ENCODE peak calls at places on chromosomes 13 and 19, in five cellular contexts. I is epithelial cell of esophagus, N is AG04449, T is fibroblast of lung, C is tibial nerve. J is an unnamed sample.

GRCh38 chr19:31350033-31350692 is 927 bp upstream of the TSHZ3 start:
- DNase-seq in N (no peak), C (no peak), I (no peak), T (peak), J (no peak)

GRCh38 chr13:107576430-107576829 is 638.9 kb downstream of the LIG4 start:
- DNase-seq in N (no peak), T (no peak), C (no peak), I (no peak), J (no peak)

GRCh38 chr19:43784981-43785808 is 4.4 kb upstream of the KCNN4 start:
- DNase-seq in I (peak), C (no peak), N (no peak), T (peak), J (no peak)

GRCh38 chr19:17749912-17750317 is 1.4 kb upstream of the FCHO1 start:
- DNase-seq in T (no peak), C (no peak), N (no peak), I (no peak), J (no peak)

GRCh38 chr13:32429406-32429909 is 1.5 kb upstream of the N4BP2L1 start:
- DNase-seq in I (no peak), N (no peak), C (no peak), T (no peak), J (no peak)

GRCh38 chr13:98428256-98428966 is 148.5 kb downstream of the STK24 start:
- DNase-seq in N (no peak), T (no peak), C (no peak), I (no peak), J (no peak)

GRCh38 chr19:44745386-44745831 is 3.1 kb upstream of the BCL3 start:
- DNase-seq in I (peak), T (peak), C (peak), N (no peak), J (no peak)

GRCh38 chr13:111911754-111912452 is 155.0 kb upstream of the SOX1 start:
- DNase-seq in N (no peak), T (no peak), I (no peak), C (no peak), J (no peak)

GRCh38 chr13:41811588-41812021 is 149.3 kb downstream of the VWA8 start:
- DNase-seq in N (no peak), C (no peak), I (no peak), T (no peak), J (no peak)

GRCh38 chr19:41328157-41328817 is 18.3 kb downstream of the CCDC97 start:
- DNase-seq in C (no peak), T (peak), N (no peak), I (peak), J (no peak)

GRCh38 chr13:49927755-49928154 is 8.4 kb downstream of the SPRYD7 start:
- DNase-seq in C (no peak), N (peak), T (peak), I (no peak), J (no peak)

GRCh38 chr19:4676955-4677731 is 7.0 kb upstream of the MYDGF start:
- DNase-seq in C (no peak), I (peak), T (peak), N (no peak), J (peak)

DNA sequence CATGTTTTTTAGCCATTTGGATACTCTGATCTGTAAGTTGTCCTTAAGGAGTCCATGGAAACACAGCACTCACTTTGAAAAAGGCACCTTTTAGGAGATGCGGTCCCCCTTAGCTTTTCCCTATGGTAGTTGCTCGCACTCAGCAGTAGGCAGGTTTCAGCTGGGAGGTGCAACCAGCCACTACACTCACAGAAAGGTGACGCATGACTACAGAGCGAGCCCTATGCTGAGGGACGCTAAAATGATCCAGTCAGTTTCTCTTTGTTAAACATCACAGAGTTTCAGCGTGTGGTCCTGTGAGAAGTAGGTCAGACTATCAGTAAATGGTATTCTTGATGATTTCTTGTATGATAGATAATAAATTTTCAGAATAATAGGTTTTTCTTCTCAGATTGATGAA is 362.8 kb upstream of the MIR17HG start:
- DNase-seq in T (no peak), C (no peak), N (no peak), I (no peak), J (no peak)
- TF ChIP-seq CTCF in T (no peak), C (no peak), N (no peak), I (no peak), J (no peak)

GRCh38 chr13:75384881-75385707 is 96.9 kb downstream of the TBC1D4 start:
- DNase-seq in I (no peak), C (no peak), T (no peak), N (no peak), J (no peak)
- H3K4me3 ChIP-seq in I (no peak), C (no peak), T (no peak), N (no peak), J (no peak)

DNA sequence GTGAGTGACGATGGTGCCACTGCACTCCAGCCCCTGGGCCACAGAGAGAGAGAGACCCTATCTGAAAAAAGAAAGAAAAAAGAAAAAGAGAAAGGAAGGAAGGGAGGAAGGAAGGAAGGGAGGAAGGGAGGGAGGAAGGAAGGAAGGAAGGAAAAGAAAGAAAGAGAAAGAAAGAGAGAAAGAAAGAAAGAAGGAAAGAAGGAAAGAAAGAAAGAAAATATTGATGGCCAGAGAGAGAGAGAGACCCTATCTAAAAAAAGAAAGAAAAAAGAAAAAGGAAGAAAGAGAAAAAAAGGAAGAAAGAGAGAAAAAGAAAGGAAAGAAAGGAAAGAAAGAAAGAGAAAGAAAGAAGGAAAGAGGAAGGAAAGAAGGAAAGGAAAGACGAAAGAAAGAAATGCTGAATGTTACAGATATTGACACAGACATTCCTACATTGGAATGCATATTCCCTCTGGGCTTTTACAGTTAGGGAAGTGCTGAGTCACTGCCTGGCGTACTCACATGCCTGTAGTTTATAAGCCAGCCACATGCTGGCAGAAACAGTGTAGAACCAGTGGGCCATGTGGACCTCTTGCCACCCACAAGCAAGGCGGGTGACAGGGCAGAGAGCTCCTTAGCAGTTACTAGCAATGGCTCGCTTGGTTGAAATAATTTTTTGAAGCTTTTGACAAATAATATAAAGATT is 34.6 kb upstream of the SLC46A3 start:
- DNase-seq in T (peak), C (peak), N (peak), I (peak), J (peak)
- TF ChIP-seq CTCF in T (no peak), C (no peak), N (no peak), I (peak), J (no peak)

DNA sequence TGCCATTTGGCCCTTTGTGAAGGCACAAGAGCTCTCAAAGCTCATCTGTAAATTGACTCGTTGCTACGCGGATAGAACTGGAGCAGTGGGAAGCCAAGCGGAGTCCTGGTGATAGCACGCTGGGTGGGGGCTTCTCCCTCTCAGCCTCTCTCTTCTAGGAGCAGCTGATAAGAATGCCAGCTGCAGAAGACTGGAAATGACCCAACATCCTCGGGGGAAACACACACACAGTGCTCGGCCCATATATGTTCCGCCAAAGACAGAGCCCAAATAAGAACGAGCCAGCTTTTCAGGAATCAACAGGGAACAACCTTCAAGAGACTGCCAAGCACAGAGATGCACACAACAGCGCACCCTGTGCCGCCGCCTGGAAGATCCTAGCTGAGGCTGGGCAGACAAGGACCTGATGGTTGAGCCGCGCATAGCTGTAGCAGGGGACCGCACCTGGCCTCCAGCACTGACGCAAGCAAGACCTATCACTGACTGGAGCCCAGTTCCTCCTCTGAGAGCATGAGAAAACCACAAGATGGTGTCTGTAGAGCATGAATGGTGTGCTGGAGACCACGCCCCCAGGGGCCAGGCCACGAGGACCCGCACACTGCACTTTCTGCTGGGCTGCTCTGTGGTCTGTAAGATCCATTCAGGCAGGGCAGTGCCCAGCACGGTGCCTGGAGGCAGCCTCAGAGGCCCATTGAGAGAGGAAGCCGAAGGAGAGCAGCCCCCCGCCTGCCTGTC is 16.0 kb upstream of the SLC35E1 start:
- DNase-seq in C (no peak), N (no peak), T (peak), I (peak), J (no peak)
- H3K4me3 ChIP-seq in C (peak), N (no peak), T (no peak), I (no peak), J (no peak)

DNA sequence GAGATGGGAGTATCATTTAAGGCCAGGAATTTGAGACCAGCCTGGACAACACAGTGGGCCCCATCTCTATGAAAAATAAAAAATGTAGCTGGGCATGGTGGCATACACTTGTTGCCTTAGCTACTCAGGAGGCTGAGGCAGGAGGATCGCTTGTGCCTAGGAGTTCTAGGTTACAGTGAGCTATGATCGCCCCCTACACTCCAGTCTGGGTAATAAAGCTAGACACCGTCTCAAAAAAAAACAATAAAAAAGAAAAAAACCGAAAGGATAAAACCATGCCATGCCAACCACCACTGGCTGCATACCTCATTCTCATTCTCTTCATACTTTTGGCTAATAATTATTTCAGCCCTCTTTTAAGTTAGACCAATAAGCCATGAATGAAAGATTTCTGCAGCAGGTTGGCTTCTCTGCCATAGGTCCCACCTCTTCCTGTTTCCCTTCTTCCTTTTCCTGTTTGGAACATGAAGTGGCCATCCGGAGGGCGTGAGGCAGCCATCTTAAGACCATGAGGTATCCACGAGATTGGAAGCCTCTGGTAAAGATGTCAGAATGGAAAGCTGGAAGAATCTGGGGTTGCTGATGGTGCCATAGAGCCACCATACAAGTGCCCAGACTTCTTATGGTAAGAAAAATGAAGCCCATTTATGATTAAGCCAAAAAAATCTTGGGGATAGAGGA is 171.3 kb downstream of the CACNA1A start:
- DNase-seq in C (no peak), I (no peak), T (no peak), N (no peak), J (no peak)
- TF ChIP-seq CTCF in C (no peak), I (no peak), T (no peak), N (no peak), J (no peak)

DNA sequence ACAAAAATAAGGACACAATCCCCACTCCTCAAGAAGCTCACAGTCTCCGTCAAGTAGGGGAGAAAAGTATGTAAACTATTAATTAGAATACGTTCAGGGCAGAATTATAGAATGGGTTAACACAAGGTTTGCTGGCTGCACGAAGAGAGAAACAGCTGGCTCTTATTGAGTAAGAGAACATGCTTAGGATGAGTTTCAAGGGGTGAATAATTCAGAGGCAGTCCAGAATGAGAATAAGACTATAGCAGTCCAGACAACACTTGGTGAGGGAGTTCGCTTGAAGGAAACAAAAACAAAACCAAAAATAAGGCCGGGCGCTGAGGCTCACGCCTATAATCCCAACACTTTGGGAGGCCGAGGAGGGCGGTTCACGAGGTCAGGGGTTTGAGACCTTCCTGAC is 61.9 kb downstream of the THSD1 start:
- DNase-seq in I (peak), N (no peak), C (no peak), T (peak), J (no peak)
- H3K4me3 ChIP-seq in I (no peak), N (no peak), C (no peak), T (no peak), J (no peak)

GRCh38 chr19:15812059-15812722 is 3.3 kb downstream of the OR10H1 start:
- DNase-seq in T (no peak), N (no peak), I (peak), C (no peak), J (no peak)
- TF ChIP-seq CTCF in T (no peak), N (no peak), I (peak), C (no peak), J (no peak)

GRCh38 chr13:82772802-82773201 is 1109.5 kb downstream of the SLITRK1 start:
- DNase-seq in N (no peak), I (peak), T (peak), C (no peak), J (no peak)

GRCh38 chr13:82766732-82767321 is 1115.4 kb downstream of the SLITRK1 start:
- DNase-seq in C (no peak), I (no peak), N (no peak), T (no peak), J (no peak)
- H3K4me3 ChIP-seq in C (no peak), I (no peak), N (no peak), T (no peak), J (no peak)

DNA sequence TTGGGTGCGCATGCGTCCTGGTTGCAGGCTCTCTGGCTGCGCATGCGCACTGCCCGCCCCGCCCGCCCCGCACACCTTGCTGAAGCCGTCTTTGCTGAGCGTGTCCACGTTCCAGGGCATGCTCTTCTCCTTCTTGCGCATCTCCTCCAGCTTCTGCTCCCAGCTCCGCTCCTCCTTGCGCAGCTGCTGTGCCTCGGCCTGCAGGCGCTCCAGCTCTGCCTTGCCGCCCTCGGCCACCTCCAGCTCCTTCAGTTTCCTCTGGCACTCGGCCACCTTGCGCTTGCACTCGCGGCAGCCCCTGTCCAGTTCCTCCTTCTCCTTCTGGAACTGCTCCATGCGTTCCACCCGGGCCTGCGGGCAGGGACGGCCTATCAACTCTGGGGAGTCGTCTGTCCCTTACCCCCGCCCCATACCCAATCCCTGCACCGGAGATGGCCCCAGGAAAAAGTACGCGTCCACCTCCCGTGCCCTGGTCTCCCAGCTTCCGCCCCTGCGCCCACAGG is 7.4 kb downstream of the CDC37 start:
- DNase-seq in C (no peak), T (no peak), I (no peak), N (no peak), J (no peak)
- TF ChIP-seq CTCF in C (no peak), T (no peak), I (no peak), N (no peak), J (no peak)

J was measured in HFF-Myc.